ENCODE peak calls at places on chromosome 1, in seven cellular contexts. One of them, this sample, is unnamed.

GRCh38 chr1:11730429-11730861 is 5.5 kb upstream of the AGTRAP start:
- DNase-seq in suprapubic skin: no peak
- DNase-seq in A549: no peak
- DNase-seq in heart left ventricle: no peak
- DNase-seq in transverse colon: peak; percentile 51
- DNase-seq in ovary: no peak
- DNase-seq in adrenal gland: no peak
- DNase-seq in this sample: no peak

GRCh38 chr1:200625381-200625824 is 4.9 kb upstream of the KIF14 start:
- DNase-seq in A549: peak; percentile 14
- DNase-seq in suprapubic skin: no peak
- DNase-seq in adrenal gland: no peak
- DNase-seq in heart left ventricle: no peak
- DNase-seq in transverse colon: no peak
- DNase-seq in ovary: no peak
- DNase-seq in this sample: no peak

GRCh38 chr1:199776768-199777497 is 250.6 kb upstream of the NR5A2 start:
- DNase-seq in A549: no peak
- DNase-seq in heart left ventricle: no peak
- DNase-seq in transverse colon: no peak
- DNase-seq in suprapubic skin: no peak
- DNase-seq in ovary: no peak
- DNase-seq in adrenal gland: no peak
- DNase-seq in this sample: no peak

GRCh38 chr1:53183277-53183990 is 13.2 kb upstream of the CPT2 start:
- DNase-seq in suprapubic skin: no peak
- DNase-seq in transverse colon: peak; percentile 82
- DNase-seq in A549: no peak
- DNase-seq in ovary: peak; percentile 81
- DNase-seq in adrenal gland: no peak
- DNase-seq in heart left ventricle: no peak
- DNase-seq in this sample: peak; percentile 65

GRCh38 chr1:170593173-170593572 is 61.2 kb downstream of the GORAB start:
- DNase-seq in suprapubic skin: no peak
- DNase-seq in adrenal gland: no peak
- DNase-seq in transverse colon: no peak
- DNase-seq in ovary: no peak
- DNase-seq in heart left ventricle: no peak
- DNase-seq in A549: no peak
- DNase-seq in this sample: no peak

GRCh38 chr1:234707641-234708040 is 97.7 kb upstream of the IRF2BP2 start:
- DNase-seq in transverse colon: no peak
- DNase-seq in adrenal gland: no peak
- DNase-seq in suprapubic skin: no peak
- DNase-seq in heart left ventricle: no peak
- DNase-seq in ovary: no peak
- DNase-seq in A549: no peak
- DNase-seq in this sample: peak; percentile 9

GRCh38 chr1:182563095-182563494 is 26.0 kb downstream of the RNASEL start:
- DNase-seq in A549: no peak
- DNase-seq in ovary: no peak
- DNase-seq in suprapubic skin: no peak
- DNase-seq in adrenal gland: no peak
- DNase-seq in heart left ventricle: no peak
- DNase-seq in transverse colon: no peak
- DNase-seq in this sample: no peak

GRCh38 chr1:24957016-24957807 is 27.1 kb upstream of the RUNX3 start:
- DNase-seq in adrenal gland: no peak
- DNase-seq in A549: no peak
- DNase-seq in ovary: no peak
- DNase-seq in suprapubic skin: no peak
- DNase-seq in transverse colon: no peak
- DNase-seq in heart left ventricle: no peak
- DNase-seq in this sample: no peak

GRCh38 chr1:96236156-96236739 is 485.3 kb upstream of the PTBP2 start:
- DNase-seq in heart left ventricle: no peak
- DNase-seq in A549: peak; percentile 51
- DNase-seq in adrenal gland: no peak
- DNase-seq in ovary: no peak
- DNase-seq in suprapubic skin: no peak
- DNase-seq in transverse colon: peak; percentile 8
- DNase-seq in this sample: peak; percentile 61

GRCh38 chr1:244896550-244896949 is 32.2 kb upstream of the HNRNPU start:
- DNase-seq in suprapubic skin: no peak
- DNase-seq in transverse colon: no peak
- DNase-seq in A549: peak; percentile 59
- DNase-seq in ovary: no peak
- DNase-seq in heart left ventricle: no peak
- DNase-seq in adrenal gland: no peak
- DNase-seq in this sample: no peak

GRCh38 chr1:5709976-5710375 is 282.2 kb downstream of the NPHP4 start:
- DNase-seq in suprapubic skin: peak; percentile 32
- DNase-seq in ovary: no peak
- DNase-seq in adrenal gland: no peak
- DNase-seq in heart left ventricle: no peak
- DNase-seq in transverse colon: no peak
- DNase-seq in A549: no peak
- DNase-seq in this sample: no peak

GRCh38 chr1:147252540-147252939 is 10.1 kb downstream of the CHD1L start:
- DNase-seq in A549: no peak
- DNase-seq in transverse colon: no peak
- DNase-seq in adrenal gland: no peak
- DNase-seq in suprapubic skin: no peak
- DNase-seq in heart left ventricle: no peak
- DNase-seq in ovary: no peak
- DNase-seq in this sample: no peak

GRCh38 chr1:227777156-227777555 is 38.3 kb upstream of the PRSS38 start:
- DNase-seq in heart left ventricle: no peak
- DNase-seq in suprapubic skin: peak; percentile 46
- DNase-seq in transverse colon: no peak
- DNase-seq in ovary: no peak
- DNase-seq in adrenal gland: no peak
- DNase-seq in A549: no peak
- DNase-seq in this sample: no peak

GRCh38 chr1:13714851-13715250 is 14.9 kb downstream of the PRDM2 start:
- DNase-seq in suprapubic skin: no peak
- DNase-seq in adrenal gland: no peak
- DNase-seq in transverse colon: no peak
- DNase-seq in ovary: no peak
- DNase-seq in A549: no peak
- DNase-seq in heart left ventricle: no peak
- DNase-seq in this sample: no peak

GRCh38 chr1:202034683-202035462 is 24.5 kb downstream of the ELF3 start:
- DNase-seq in adrenal gland: no peak
- DNase-seq in ovary: no peak
- DNase-seq in transverse colon: peak; percentile 93
- DNase-seq in heart left ventricle: no peak
- DNase-seq in suprapubic skin: peak; percentile 89
- DNase-seq in A549: peak; percentile 100
- DNase-seq in this sample: peak; percentile 23

GRCh38 chr1:175319112-175319911 is 126.7 kb upstream of the KIAA0040 start:
- DNase-seq in adrenal gland: peak; percentile 72
- DNase-seq in heart left ventricle: peak; percentile 85
- DNase-seq in A549: peak; percentile 71
- DNase-seq in transverse colon: peak; percentile 78
- DNase-seq in ovary: peak; percentile 63
- DNase-seq in suprapubic skin: peak; percentile 77
- DNase-seq in this sample: peak; percentile 84

GRCh38 chr1:15749399-15750291 is 7.3 kb downstream of the TMEM82 start:
- DNase-seq in adrenal gland: no peak
- DNase-seq in suprapubic skin: peak; percentile 58
- DNase-seq in A549: no peak
- DNase-seq in heart left ventricle: no peak
- DNase-seq in transverse colon: no peak
- DNase-seq in ovary: peak; percentile 65
- DNase-seq in this sample: no peak

GRCh38 chr1:228007054-228007800 is 429 bp downstream of the WNT3A start:
- DNase-seq in ovary: peak; percentile 9
- DNase-seq in heart left ventricle: no peak
- DNase-seq in adrenal gland: peak; percentile 6
- DNase-seq in A549: no peak
- DNase-seq in transverse colon: no peak
- DNase-seq in suprapubic skin: no peak
- DNase-seq in this sample: no peak

GRCh38 chr1:239547987-239548386 is 161.6 kb downstream of the CHRM3 start:
- DNase-seq in suprapubic skin: no peak
- DNase-seq in ovary: no peak
- DNase-seq in heart left ventricle: no peak
- DNase-seq in adrenal gland: no peak
- DNase-seq in A549: no peak
- DNase-seq in transverse colon: no peak
- DNase-seq in this sample: no peak

GRCh38 chr1:213136190-213136917 is 85.3 kb downstream of the RPS6KC1 start:
- DNase-seq in ovary: no peak
- DNase-seq in adrenal gland: no peak
- DNase-seq in A549: no peak
- DNase-seq in transverse colon: peak; percentile 42
- DNase-seq in heart left ventricle: no peak
- DNase-seq in suprapubic skin: no peak
- DNase-seq in this sample: no peak

GRCh38 chr1:22186316-22186715 is 43.4 kb upstream of the WNT4 start:
- DNase-seq in adrenal gland: no peak
- DNase-seq in suprapubic skin: no peak
- DNase-seq in ovary: no peak
- DNase-seq in heart left ventricle: no peak
- DNase-seq in A549: no peak
- DNase-seq in transverse colon: no peak
- DNase-seq in this sample: no peak

GRCh38 chr1:106134561-106134960 is 921.9 kb upstream of the PRMT6 start:
- DNase-seq in transverse colon: no peak
- DNase-seq in adrenal gland: no peak
- DNase-seq in A549: no peak
- DNase-seq in suprapubic skin: no peak
- DNase-seq in ovary: no peak
- DNase-seq in heart left ventricle: no peak
- DNase-seq in this sample: no peak

GRCh38 chr1:248243204-248243603 is 12.0 kb downstream of the OR2M4 start:
- DNase-seq in transverse colon: no peak
- DNase-seq in A549: peak; percentile 31
- DNase-seq in adrenal gland: peak; percentile 19
- DNase-seq in suprapubic skin: no peak
- DNase-seq in ovary: no peak
- DNase-seq in heart left ventricle: no peak
- DNase-seq in this sample: peak; percentile 57

GRCh38 chr1:216523449-216524190 is 100.4 kb upstream of the USH2A start:
- DNase-seq in A549: no peak
- DNase-seq in heart left ventricle: no peak
- DNase-seq in suprapubic skin: no peak
- DNase-seq in adrenal gland: no peak
- DNase-seq in ovary: no peak
- DNase-seq in transverse colon: no peak
- DNase-seq in this sample: no peak

DNA sequence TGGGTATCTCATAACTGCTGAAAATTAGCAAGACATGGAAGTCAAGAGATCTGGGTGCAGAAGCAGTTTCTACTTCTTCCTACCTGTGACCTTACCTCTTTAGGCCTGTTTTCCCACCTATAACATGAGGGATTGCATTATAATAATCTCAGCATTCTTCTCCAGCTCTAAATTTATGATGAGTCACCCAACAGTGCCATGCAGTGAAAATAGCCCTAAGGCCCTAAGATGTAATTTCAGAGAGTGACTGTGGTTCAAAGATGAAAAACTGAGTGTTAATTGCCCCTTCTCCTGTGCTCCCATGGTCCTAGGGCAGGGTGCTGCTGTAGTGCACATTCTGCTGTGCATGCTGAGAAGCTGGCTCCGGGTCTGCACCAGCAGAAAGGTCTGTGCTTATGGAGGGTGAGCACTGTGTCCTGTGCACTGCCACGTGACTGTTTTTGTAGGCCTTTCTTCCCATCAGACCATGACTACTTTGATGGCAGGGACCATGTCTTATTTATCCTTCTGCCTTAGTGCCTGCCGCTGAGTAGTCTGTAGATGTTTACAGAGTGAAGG is 29.7 kb downstream of the JUN start:
- DNase-seq in ovary: no peak
- DNase-seq in A549: no peak
- DNase-seq in heart left ventricle: no peak
- DNase-seq in transverse colon: no peak
- DNase-seq in suprapubic skin: no peak
- DNase-seq in adrenal gland: no peak
- DNase-seq in this sample: no peak
- H3K4me1 ChIP-seq in ovary: peaks cover 3% of the 10 kb centered on the region
- H3K4me1 ChIP-seq in A549: peaks cover 28% of the 10 kb centered on the region
- H3K4me1 ChIP-seq in heart left ventricle: peaks cover 23% of the 10 kb centered on the region
- H3K4me1 ChIP-seq in transverse colon: peaks cover 13% of the 10 kb centered on the region
- H3K4me1 ChIP-seq in suprapubic skin: peaks cover 41% of the 10 kb centered on the region
- H3K4me1 ChIP-seq in adrenal gland: peaks cover 4% of the 10 kb centered on the region
- H3K4me1 ChIP-seq in this sample: peaks cover 16% of the 10 kb centered on the region

GRCh38 chr1:28197682-28198415 is 21.4 kb upstream of the PTAFR start:
- DNase-seq in A549: no peak
- DNase-seq in ovary: no peak
- DNase-seq in transverse colon: no peak
- DNase-seq in adrenal gland: no peak
- DNase-seq in suprapubic skin: no peak
- DNase-seq in heart left ventricle: no peak
- DNase-seq in this sample: no peak
- TF ChIP-seq POLR2A in A549: no peak
- TF ChIP-seq POLR2A in ovary: no peak
- TF ChIP-seq POLR2A in transverse colon: no peak
- TF ChIP-seq POLR2A in adrenal gland: no peak
- TF ChIP-seq POLR2A in suprapubic skin: no peak
- TF ChIP-seq POLR2A in heart left ventricle: no peak
- TF ChIP-seq POLR2A in this sample: no peak

GRCh38 chr1:151002611-151003010 is 4.1 kb downstream of the MINDY1 start:
- DNase-seq in ovary: no peak
- DNase-seq in heart left ventricle: no peak
- DNase-seq in suprapubic skin: no peak
- DNase-seq in transverse colon: no peak
- DNase-seq in adrenal gland: no peak
- DNase-seq in A549: no peak
- DNase-seq in this sample: no peak
- H3K4me1 ChIP-seq in ovary: peaks cover 9% of the 10 kb centered on the region
- H3K4me1 ChIP-seq in heart left ventricle: peaks cover 47% of the 10 kb centered on the region
- H3K4me1 ChIP-seq in suprapubic skin: peaks cover 52% of the 10 kb centered on the region
- H3K4me1 ChIP-seq in transverse colon: peaks cover 44% of the 10 kb centered on the region
- H3K4me1 ChIP-seq in adrenal gland: peaks cover 17% of the 10 kb centered on the region
- H3K4me1 ChIP-seq in A549: peaks cover 17% of the 10 kb centered on the region
- H3K4me1 ChIP-seq in this sample: peaks cover 27% of the 10 kb centered on the region

DNA sequence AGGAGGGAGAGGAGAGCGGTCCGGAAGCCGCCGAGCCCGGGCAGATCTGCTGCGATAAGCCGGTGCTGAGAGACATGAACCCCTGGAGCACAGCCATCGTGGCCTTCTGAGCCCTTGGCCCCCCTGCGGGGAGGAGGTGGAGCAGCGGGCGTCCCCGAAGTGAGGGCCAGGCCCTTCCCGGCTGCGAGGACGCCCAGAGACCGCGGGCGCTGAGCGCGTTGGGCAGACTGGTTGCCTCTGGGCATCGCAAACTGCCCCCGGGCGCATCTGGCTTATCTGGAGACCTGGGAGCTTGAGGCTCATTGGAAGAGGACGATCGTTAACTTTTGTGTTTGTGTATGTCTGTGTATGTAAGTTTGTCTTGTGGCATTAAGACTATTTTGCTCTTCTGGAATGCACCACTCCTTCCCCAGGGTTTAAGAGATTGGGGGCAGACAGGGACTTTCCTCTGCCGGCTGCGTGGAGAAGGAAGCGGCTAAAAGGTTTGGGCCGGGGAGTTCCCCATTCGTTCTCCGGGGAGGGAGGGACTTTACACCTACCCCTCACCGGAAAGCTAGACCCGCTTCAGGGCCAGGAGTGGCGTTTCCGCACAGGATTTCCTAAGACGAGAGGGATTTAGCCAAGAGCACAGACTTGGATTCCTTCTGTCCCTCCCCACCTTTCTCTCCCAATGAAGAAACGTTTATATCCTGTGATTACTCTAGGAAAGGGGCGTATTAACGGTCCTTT is 1.4 kb downstream of the IER5 start:
- DNase-seq in A549: no peak
- DNase-seq in adrenal gland: peak; percentile 79
- DNase-seq in heart left ventricle: peak; percentile 86
- DNase-seq in suprapubic skin: peak; percentile 88
- DNase-seq in transverse colon: peak; percentile 77
- DNase-seq in ovary: peak; percentile 67
- DNase-seq in this sample: peak; percentile 83
- TF ChIP-seq POLR2A in A549: no peak
- TF ChIP-seq POLR2A in adrenal gland: peak; percentile 39
- TF ChIP-seq POLR2A in heart left ventricle: peak; percentile 15
- TF ChIP-seq POLR2A in suprapubic skin: no peak
- TF ChIP-seq POLR2A in transverse colon: peak; percentile 77
- TF ChIP-seq POLR2A in ovary: no peak
- TF ChIP-seq POLR2A in this sample: no peak